ENCODE peak calls at places on chromosomes 5 and 9, in seven cellular contexts. Q, O, Z, F, C, R and H are unnamed samples.

GRCh38 chr5:149831492-149831891 is 101.4 kb downstream of the PPARGC1B start:
- DNase-seq in Q (peak; percentile 57), O (peak; percentile 37), Z (no peak), F (no peak), C (no peak), R (no peak), H (peak; percentile 8)

GRCh38 chr5:134594336-134594735 is 38.3 kb downstream of the SAR1B start:
- DNase-seq in Q (no peak), O (no peak), Z (no peak), F (no peak), C (no peak), R (no peak), H (no peak)

GRCh38 chr9:137759649-137760321 is 117.8 kb upstream of the CACNA1B start:
- DNase-seq in Q (no peak), O (no peak), Z (no peak), F (peak; percentile 77), C (no peak), R (peak; percentile 58), H (no peak)

GRCh38 chr5:175710361-175710760 is 52.5 kb downstream of the HRH2 start:
- DNase-seq in Q (no peak), O (no peak), Z (no peak), F (no peak), C (no peak), R (no peak), H (no peak)

GRCh38 chr9:89109666-89110065 is 69.0 kb downstream of the SHC3 start:
- DNase-seq in Q (no peak), O (peak; percentile 52), Z (no peak), F (no peak), C (no peak), R (no peak), H (peak; percentile 81)

GRCh38 chr5:150561192-150561512 is 53.2 kb downstream of the NDST1 start:
- DNase-seq in Q (no peak), O (no peak), Z (no peak), F (no peak), C (no peak), R (no peak), H (no peak)

GRCh38 chr5:135391123-135391868 is 7.7 kb downstream of the MACROH2A1 start:
- DNase-seq in Q (peak; percentile 85), O (peak; percentile 95), Z (no peak), F (no peak), C (no peak), R (no peak), H (no peak)

GRCh38 chr5:138922494-138922893 is 47.4 kb upstream of the LRRTM2 start:
- DNase-seq in Q (no peak), O (no peak), Z (no peak), F (no peak), C (no peak), R (no peak), H (no peak)

GRCh38 chr5:38078161-38078560 is 180.2 kb upstream of the EGFLAM start:
- DNase-seq in Q (peak; percentile 45), O (peak; percentile 5), Z (no peak), F (no peak), C (no peak), R (no peak), H (no peak)

GRCh38 chr9:110578575-110578895 is 1.0 kb downstream of the SVEP1 start:
- DNase-seq in Q (peak; percentile 50), O (no peak), Z (no peak), F (no peak), C (no peak), R (no peak), H (no peak)

GRCh38 chr5:163508753-163509152 is 3.3 kb downstream of the MAT2B start:
- DNase-seq in Q (no peak), O (no peak), Z (no peak), F (no peak), C (no peak), R (no peak), H (no peak)

GRCh38 chr9:117387422-117387821 is 27.4 kb downstream of the ASTN2 start:
- DNase-seq in Q (no peak), O (no peak), Z (no peak), F (no peak), C (no peak), R (no peak), H (no peak)

GRCh38 chr5:66958984-66959641 is 237.5 kb downstream of the CD180 start:
- DNase-seq in Q (peak; percentile 89), O (peak; percentile 80), Z (peak; percentile 36), F (peak; percentile 86), C (no peak), R (no peak), H (peak; percentile 67)

GRCh38 chr5:151234476-151235238 is 10.8 kb upstream of the CCDC69 start:
- DNase-seq in Q (peak; percentile 69), O (peak; percentile 41), Z (no peak), F (no peak), C (no peak), R (no peak), H (no peak)

GRCh38 chr9:106156462-106156861 is 462.1 kb downstream of the TMEM38B start:
- DNase-seq in Q (no peak), O (no peak), Z (no peak), F (no peak), C (no peak), R (no peak), H (no peak)

GRCh38 chr5:111748304-111748763 is 8.7 kb downstream of the NREP start:
- DNase-seq in Q (peak; percentile 85), O (peak; percentile 91), Z (no peak), F (no peak), C (no peak), R (no peak), H (no peak)

GRCh38 chr9:121790841-121791240 is 139.4 kb downstream of the DAB2IP start:
- DNase-seq in Q (no peak), O (no peak), Z (no peak), F (no peak), C (no peak), R (no peak), H (no peak)

GRCh38 chr5:139787568-139788293 is 7.9 kb upstream of the PSD2 start:
- DNase-seq in Q (peak; percentile 83), O (peak; percentile 52), Z (peak; percentile 90), F (peak; percentile 85), C (peak; percentile 100), R (peak; percentile 88), H (peak; percentile 71)

GRCh38 chr9:129414377-129415021 is 206.4 kb downstream of the C9orf50 start:
- DNase-seq in Q (peak; percentile 91), O (peak; percentile 63), Z (no peak), F (no peak), C (no peak), R (peak; percentile 81), H (peak; percentile 78)

GRCh38 chr9:133203506-133204075 is 5.5 kb downstream of the OBP2B start:
- DNase-seq in Q (no peak), O (no peak), Z (no peak), F (no peak), C (no peak), R (no peak), H (no peak)

GRCh38 chr9:84851935-84852585 is 182.5 kb downstream of the NTRK2 start:
- DNase-seq in Q (peak; percentile 92), O (peak; percentile 11), Z (peak; percentile 81), F (peak; percentile 97), C (no peak), R (peak; percentile 65), H (peak; percentile 95)

GRCh38 chr5:174796711-174797192 is 72.4 kb downstream of the MSX2 start:
- DNase-seq in Q (no peak), O (no peak), Z (no peak), F (no peak), C (no peak), R (no peak), H (no peak)

GRCh38 chr5:165029471-165029870 is 1524.1 kb downstream of the MAT2B start:
- DNase-seq in Q (peak; percentile 75), O (peak; percentile 0), Z (peak; percentile 47), F (peak; percentile 89), C (no peak), R (peak; percentile 8), H (peak; percentile 7)

GRCh38 chr9:82170079-82170662 is 181.6 kb downstream of the SPATA31D1 start:
- DNase-seq in Q (peak; percentile 12), O (no peak), Z (no peak), F (peak; percentile 46), C (no peak), R (peak; percentile 9), H (no peak)

GRCh38 chr9:68802525-68803015 is 97.5 kb downstream of the PIP5K1B start:
- DNase-seq in Q (no peak), O (no peak), Z (no peak), F (no peak), C (no peak), R (no peak), H (no peak)

GRCh38 chr5:120789918-120790714 is 326.0 kb downstream of the PRR16 start:
- DNase-seq in Q (no peak), O (no peak), Z (no peak), F (no peak), C (no peak), R (no peak), H (no peak)

GRCh38 chr5:120794121-120794520 is 330.0 kb downstream of the PRR16 start:
- DNase-seq in Q (no peak), O (peak; percentile 28), Z (no peak), F (no peak), C (no peak), R (no peak), H (no peak)

DNA sequence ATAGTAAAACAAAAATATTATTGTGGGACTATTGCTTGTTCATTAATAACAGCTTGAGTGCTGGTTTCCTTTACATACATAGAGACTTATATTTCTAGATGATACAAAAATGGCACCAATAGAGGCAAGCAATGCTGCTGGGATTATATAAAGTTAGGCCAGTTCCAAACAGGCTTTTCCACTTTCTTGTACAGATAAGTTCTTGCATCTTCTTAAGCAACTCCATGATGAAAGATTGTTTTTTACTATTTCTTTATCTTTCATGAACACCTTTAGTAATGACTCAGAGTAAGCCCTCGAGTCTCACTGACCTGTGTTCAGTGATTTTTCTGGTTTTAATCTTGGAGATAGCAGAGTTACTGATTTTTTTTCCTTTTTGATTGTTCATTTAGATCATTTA is 324.4 kb downstream of the PRR16 start:
- DNase-seq in Q (no peak), O (no peak), Z (no peak), F (no peak), C (no peak), R (no peak), H (peak; percentile 39)
- H3K18ac ChIP-seq in Q (no peak overlapping the region), O (no peak overlapping the region), Z (no peak overlapping the region), F (no peak overlapping the region), C (no peak overlapping the region), R (no peak overlapping the region), H (no peak overlapping the region)

GRCh38 chr5:1359713-1360112 is 14.8 kb upstream of the CLPTM1L start:
- DNase-seq in Q (no peak), O (no peak), Z (no peak), F (no peak), C (no peak), R (no peak), H (no peak)
- H3K18ac ChIP-seq in Q (no peak overlapping the region), O (no peak overlapping the region), Z (no peak overlapping the region), F (no peak overlapping the region), C (no peak overlapping the region), R (no peak overlapping the region), H (no peak overlapping the region)

DNA sequence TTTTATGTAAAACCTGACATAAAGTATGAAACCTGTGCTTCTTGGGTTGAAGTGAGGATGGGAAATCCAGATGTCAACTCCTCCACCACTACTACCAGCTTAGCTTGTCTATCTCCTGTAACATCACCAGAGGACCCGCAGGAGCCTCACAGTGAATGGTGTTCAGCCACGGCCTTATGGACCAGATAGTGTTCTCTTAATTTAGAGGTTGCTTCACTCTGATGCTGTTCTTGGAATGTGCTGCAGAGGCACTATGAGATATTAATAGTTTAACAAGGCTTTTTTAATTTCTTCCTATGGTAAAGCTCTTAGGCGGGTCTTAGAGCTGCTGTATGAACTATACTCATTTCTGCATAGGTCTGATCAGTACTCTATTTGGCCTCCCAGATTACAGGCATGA is 27.9 kb downstream of the NFX1 start:
- DNase-seq in Q (no peak), O (no peak), Z (no peak), F (no peak), C (no peak), R (no peak), H (peak; percentile 4)
- H3K18ac ChIP-seq in Q (no peak overlapping the region), O (peak overlapping the region; percentile 87), Z (no peak overlapping the region), F (no peak overlapping the region), C (no peak overlapping the region), R (no peak overlapping the region), H (no peak overlapping the region)

GRCh38 chr5:171422902-171423663 is 3.6 kb downstream of the FGF18 start:
- DNase-seq in Q (no peak), O (no peak), Z (peak; percentile 52), F (no peak), C (no peak), R (no peak), H (no peak)
- H3K18ac ChIP-seq in Q (no peak overlapping the region), O (no peak overlapping the region), Z (no peak overlapping the region), F (no peak overlapping the region), C (peak overlapping the region; percentile 13), R (peak overlapping the region; percentile 11), H (no peak overlapping the region)